ENCODE peak calls at places on chromosome 6, in four cellular contexts. One of them, this sample, is unnamed.

GRCh38 chr6:75333811-75334210 is 49.2 kb upstream of the TMEM30A start:
- DNase-seq in coronary artery: no peak
- DNase-seq in H9: no peak
- DNase-seq in fibroblast of lung: no peak
- DNase-seq in this sample: no peak

GRCh38 chr6:81834141-81834621 is 81.7 kb upstream of the TENT5A start:
- DNase-seq in H9: no peak
- DNase-seq in coronary artery: peak; percentile 83
- DNase-seq in fibroblast of lung: peak; percentile 77
- DNase-seq in this sample: no peak

GRCh38 chr6:36724514-36725385 is 27.1 kb downstream of the RAB44 start:
- DNase-seq in fibroblast of lung: peak; percentile 52
- DNase-seq in coronary artery: no peak
- DNase-seq in H9: peak; percentile 78
- DNase-seq in this sample: no peak

GRCh38 chr6:169896826-169897456 is 145.5 kb downstream of the ERMARD start:
- DNase-seq in fibroblast of lung: no peak
- DNase-seq in coronary artery: peak; percentile 54
- DNase-seq in H9: no peak
- DNase-seq in this sample: no peak

GRCh38 chr6:37622639-37623038 is 75.0 kb downstream of the MDGA1 start:
- DNase-seq in fibroblast of lung: peak; percentile 36
- DNase-seq in H9: no peak
- DNase-seq in coronary artery: no peak
- DNase-seq in this sample: no peak

GRCh38 chr6:135215160-135215559 is 34.1 kb downstream of the MYB start:
- DNase-seq in coronary artery: no peak
- DNase-seq in H9: no peak
- DNase-seq in fibroblast of lung: no peak
- DNase-seq in this sample: no peak

GRCh38 chr6:167020211-167020610 is 21.0 kb downstream of the CEP43 start:
- DNase-seq in coronary artery: no peak
- DNase-seq in H9: no peak
- DNase-seq in fibroblast of lung: no peak
- DNase-seq in this sample: no peak

GRCh38 chr6:152948150-152948768 is 34.6 kb downstream of the FBXO5 start:
- DNase-seq in fibroblast of lung: peak; percentile 37
- DNase-seq in H9: no peak
- DNase-seq in coronary artery: no peak
- DNase-seq in this sample: no peak

GRCh38 chr6:128507337-128508310 is 12.8 kb downstream of the PTPRK start:
- DNase-seq in fibroblast of lung: peak; percentile 75
- DNase-seq in H9: no peak
- DNase-seq in coronary artery: no peak
- DNase-seq in this sample: no peak
- H3K27ac ChIP-seq in fibroblast of lung: peak overlapping the region; percentile 17
- H3K27ac ChIP-seq in H9: no peak overlapping the region
- H3K27ac ChIP-seq in coronary artery: no peak overlapping the region
- H3K27ac ChIP-seq in this sample: peak overlapping the region; percentile 97

GRCh38 chr6:131322121-131322520 is 186.9 kb downstream of the AKAP7 start:
- DNase-seq in fibroblast of lung: no peak
- DNase-seq in H9: no peak
- DNase-seq in coronary artery: no peak
- DNase-seq in this sample: no peak
- H3K27ac ChIP-seq in fibroblast of lung: no peak overlapping the region
- H3K27ac ChIP-seq in H9: peak overlapping the region; percentile 82
- H3K27ac ChIP-seq in coronary artery: no peak overlapping the region
- H3K27ac ChIP-seq in this sample: no peak overlapping the region

DNA sequence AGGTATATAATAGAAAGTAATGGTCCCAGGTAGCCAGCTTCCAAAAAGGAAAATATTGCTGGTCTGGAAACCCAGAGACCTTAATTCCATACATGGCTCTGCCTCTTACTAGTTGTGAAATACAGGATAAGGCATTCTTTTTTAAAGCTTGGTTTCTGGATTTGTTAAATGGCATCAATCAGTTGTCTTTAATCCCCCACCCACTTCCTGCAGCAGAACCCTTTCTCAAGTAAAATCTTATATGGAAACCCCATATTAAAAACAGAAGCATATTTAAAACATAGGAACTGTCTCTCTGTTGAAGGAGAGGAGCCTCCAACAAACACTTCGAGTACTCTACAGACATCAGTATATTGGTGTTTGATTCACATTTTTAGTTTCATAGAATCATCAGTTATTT is 6.2 kb upstream of the LCA5 start:
- DNase-seq in fibroblast of lung: no peak
- DNase-seq in H9: no peak
- DNase-seq in coronary artery: no peak
- DNase-seq in this sample: no peak
- H3K27ac ChIP-seq in fibroblast of lung: no peak overlapping the region
- H3K27ac ChIP-seq in H9: no peak overlapping the region
- H3K27ac ChIP-seq in coronary artery: no peak overlapping the region
- H3K27ac ChIP-seq in this sample: no peak overlapping the region

DNA sequence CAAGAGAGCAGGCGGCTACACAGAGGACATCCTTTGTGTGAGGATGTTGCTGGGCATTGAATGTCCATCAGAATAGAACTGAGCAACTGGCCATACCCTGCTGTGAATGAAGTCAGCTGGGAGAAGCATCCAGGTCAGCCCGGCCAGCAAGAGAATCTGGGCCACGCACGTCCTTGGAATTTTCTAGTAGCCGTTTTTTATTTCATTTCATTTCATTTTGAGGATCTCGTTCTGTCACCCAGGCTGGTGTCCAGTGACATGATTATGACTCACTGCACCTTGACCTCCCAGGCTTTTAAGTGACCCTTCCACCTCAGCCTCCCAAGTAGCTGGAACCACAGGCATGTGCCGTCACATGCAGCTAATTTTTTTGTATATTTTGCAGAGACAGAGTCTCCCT is 97.9 kb downstream of the SSR1 start:
- DNase-seq in coronary artery: no peak
- DNase-seq in fibroblast of lung: peak; percentile 35
- DNase-seq in H9: no peak
- DNase-seq in this sample: no peak
- H3K27ac ChIP-seq in coronary artery: no peak overlapping the region
- H3K27ac ChIP-seq in fibroblast of lung: peak overlapping the region; percentile 38
- H3K27ac ChIP-seq in H9: no peak overlapping the region
- H3K27ac ChIP-seq in this sample: peak overlapping the region; percentile 96